ENCODE peak calls at places on chromosome 7, in eight cellular contexts. Y is transverse colon, W is stomach, M is ovary, R is tibial nerve, A is K562, F is sigmoid colon, X is suprapubic skin. C is an unnamed sample.

GRCh38 chr7:116552616-116553015 is 27.8 kb downstream of the CAV1 start:
- DNase-seq in F (no peak), M (no peak), X (no peak), Y (no peak), R (no peak), A (no peak), W (no peak), C (no peak)

GRCh38 chr7:87370660-87371180 is 25.3 kb downstream of the CROT start:
- DNase-seq in A (no peak), X (no peak), R (no peak), W (no peak), F (no peak), Y (no peak), M (no peak), C (no peak)

GRCh38 chr7:87155788-87156187 is 3.5 kb downstream of the DMTF1 start:
- DNase-seq in W (no peak), M (no peak), Y (no peak), F (no peak), A (no peak), R (no peak), X (no peak), C (no peak)

GRCh38 chr7:99404235-99404976 is 4.0 kb downstream of the PDAP1 start:
- DNase-seq in A (no peak), R (no peak), Y (no peak), W (no peak), X (no peak), M (no peak), F (no peak), C (no peak)

GRCh38 chr7:3200504-3200903 is 100.5 kb upstream of the SDK1 start:
- DNase-seq in R (no peak), Y (peak; percentile 21), X (peak; percentile 18), A (no peak), M (no peak), W (peak; percentile 32), F (peak; percentile 43), C (no peak)

GRCh38 chr7:40507166-40507565 is 372.4 kb downstream of the SUGCT start:
- DNase-seq in X (no peak), R (no peak), A (peak; percentile 9), F (no peak), M (no peak), Y (no peak), W (no peak), C (no peak)

GRCh38 chr7:125611582-125611981 is 682.0 kb upstream of the POT1 start:
- DNase-seq in F (no peak), R (no peak), M (no peak), W (no peak), X (no peak), A (no peak), Y (no peak), C (no peak)

GRCh38 chr7:101816499-101817030 is 861 bp upstream of the CUX1 start:
- DNase-seq in X (peak; percentile 58), Y (peak; percentile 64), M (peak; percentile 66), W (peak; percentile 65), R (no peak), A (peak; percentile 76), F (peak; percentile 72), C (peak; percentile 92)

GRCh38 chr7:100087055-100087750 is 1.6 kb upstream of the COPS6 start:
- DNase-seq in X (no peak), A (no peak), Y (no peak), R (no peak), M (no peak), F (no peak), W (no peak), C (no peak)

GRCh38 chr7:2968176-2968575 is 75.5 kb downstream of the CARD11 start:
- DNase-seq in W (peak; percentile 14), Y (no peak), X (peak; percentile 26), F (peak; percentile 37), M (no peak), A (no peak), R (no peak), C (peak; percentile 12)

GRCh38 chr7:159064121-159064815 is 80.4 kb downstream of the VIPR2 start:
- DNase-seq in A (no peak), F (no peak), R (no peak), X (peak; percentile 70), W (no peak), M (no peak), Y (no peak), C (no peak)

GRCh38 chr7:119397156-119397555 is 875.8 kb upstream of the KCND2 start:
- DNase-seq in A (no peak), X (no peak), M (no peak), Y (no peak), W (no peak), F (no peak), R (no peak), C (no peak)

GRCh38 chr7:140688341-140688740 is 8.2 kb upstream of the NDUFB2 start:
- DNase-seq in R (no peak), M (no peak), A (no peak), W (no peak), F (no peak), X (no peak), Y (no peak), C (no peak)

DNA sequence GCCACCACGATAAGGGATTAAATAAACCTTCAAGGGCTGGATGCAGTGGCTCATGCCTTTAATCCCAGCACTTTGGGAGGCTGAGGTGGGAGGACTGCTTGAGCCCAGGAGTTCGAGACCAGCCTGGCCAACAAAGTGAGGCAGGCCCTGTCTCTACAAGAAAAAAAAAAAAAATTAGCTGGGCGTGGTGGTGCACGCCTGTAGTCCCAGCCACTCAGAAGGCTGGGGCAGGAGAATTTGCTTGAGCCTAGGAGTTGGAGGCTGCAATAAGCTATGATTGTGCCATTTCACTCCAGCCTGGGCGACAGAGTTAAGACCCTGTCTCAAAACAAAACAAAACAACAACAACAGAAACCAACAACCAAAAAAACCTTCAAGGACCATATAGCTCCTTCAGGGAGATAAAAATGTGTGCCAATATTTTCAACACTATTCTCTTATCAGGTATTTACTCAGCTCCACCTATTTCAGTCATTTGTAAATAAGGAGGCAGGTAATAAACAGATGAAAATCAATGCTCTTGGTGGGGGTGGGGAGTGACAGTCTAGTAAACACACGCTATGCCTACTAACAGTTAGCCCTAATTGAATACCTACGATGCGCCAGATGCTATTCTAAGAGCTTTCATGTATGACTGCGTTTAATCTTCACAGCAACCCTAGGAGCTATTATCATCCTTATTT is 13.2 kb downstream of the BAIAP2L1 start:
- DNase-seq in A (no peak), W (no peak), M (no peak), Y (no peak), F (no peak), X (no peak), R (no peak), C (no peak)
- TF ChIP-seq EP300 in A (no peak), W (no peak), M (no peak), Y (no peak), F (no peak), X (no peak), R (no peak), C (no peak)

DNA sequence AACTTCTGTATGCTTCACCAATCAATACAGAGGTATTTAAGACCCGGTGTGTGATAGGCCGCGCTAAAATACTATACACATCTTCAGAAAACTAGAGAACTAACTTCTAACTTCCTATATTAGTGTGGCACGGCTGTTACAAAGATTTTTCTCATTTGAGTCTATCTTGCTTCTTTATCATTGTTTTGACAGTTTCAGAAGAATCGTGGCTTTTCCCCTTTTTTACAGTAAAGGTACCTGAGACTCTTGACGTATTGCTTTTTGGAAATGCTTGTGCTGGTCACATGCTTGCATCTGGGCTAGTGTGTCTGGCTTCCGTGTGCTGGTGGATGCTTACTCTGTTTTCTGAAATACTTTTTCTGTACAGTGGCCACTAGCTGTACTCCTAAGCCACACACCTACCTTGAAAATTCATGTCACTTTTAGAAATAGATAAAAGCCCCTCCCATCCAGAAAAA is 12.7 kb downstream of the IKZF1 start:
- DNase-seq in Y (no peak), W (no peak), X (no peak), A (no peak), R (no peak), M (no peak), F (no peak), C (no peak)
- TF ChIP-seq POLR2A in Y (no peak), W (no peak), X (no peak), A (no peak), R (no peak), M (no peak), F (no peak), C (peak; percentile 27)

GRCh38 chr7:73650524-73650923 is 17.1 kb upstream of the VPS37D start:
- DNase-seq in F (no peak), R (no peak), X (no peak), A (no peak), M (no peak), W (no peak), Y (no peak), C (no peak)

GRCh38 chr7:73646785-73647724 is 20.6 kb upstream of the VPS37D start:
- DNase-seq in M (no peak), A (no peak), R (no peak), F (no peak), Y (no peak), W (no peak), X (no peak), C (no peak)

GRCh38 chr7:73647725-73648592 is 19.7 kb upstream of the VPS37D start:
- DNase-seq in R (no peak), X (no peak), W (peak; percentile 28), Y (peak; percentile 83), A (peak; percentile 80), M (no peak), F (no peak), C (no peak)

GRCh38 chr7:73645643-73646182 is 21.4 kb upstream of the MLXIPL start:
- DNase-seq in F (no peak), Y (no peak), X (no peak), M (no peak), W (no peak), R (no peak), A (no peak), C (no peak)

DNA sequence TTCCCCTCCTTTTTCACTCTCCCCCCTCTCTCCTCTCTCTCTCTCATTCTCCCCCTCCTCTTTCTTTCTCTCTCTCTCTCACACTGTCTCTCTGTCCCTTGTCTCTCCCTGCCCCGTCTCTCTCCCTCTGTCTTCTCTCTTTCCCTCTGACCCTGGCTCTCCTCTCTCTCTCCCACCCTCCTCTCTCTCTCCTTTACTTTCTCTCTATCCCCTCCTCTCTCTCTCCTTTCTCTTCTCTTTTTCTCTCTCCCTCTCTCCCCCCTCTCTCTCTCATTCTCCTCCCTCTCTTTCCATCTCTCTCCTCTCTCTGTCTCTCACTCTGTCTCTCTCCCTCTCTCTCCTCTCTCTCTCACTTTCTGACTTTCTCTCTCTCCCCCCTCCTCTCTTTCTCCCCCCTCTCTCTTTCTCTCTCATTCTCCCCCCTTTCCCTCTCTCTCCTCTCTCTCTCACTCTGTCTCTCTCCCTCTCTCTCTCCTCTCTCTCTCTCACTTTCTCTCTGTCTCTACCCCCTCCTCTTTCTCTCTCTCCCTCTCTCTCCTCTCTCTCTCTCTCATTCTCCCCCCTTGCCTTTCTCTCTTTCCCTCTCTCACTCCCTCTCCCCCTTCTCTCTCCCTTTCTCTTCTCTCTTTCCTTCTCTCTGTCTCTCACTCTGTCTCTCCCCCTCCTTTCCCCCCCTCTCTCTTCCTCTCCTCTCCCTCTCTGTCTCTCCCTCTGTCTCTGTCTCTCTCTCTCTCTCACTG is 18.9 kb upstream of the VPS37D start:
- DNase-seq in R (no peak), Y (no peak), A (no peak), W (no peak), X (no peak), F (no peak), M (no peak), C (no peak)
- H3K27me3 ChIP-seq in R (no peaks in the 10 kb centered on the region), Y (peaks cover 40% of the 10 kb centered on the region), A (peaks cover 78% of the 10 kb centered on the region), W (peaks cover 95% of the 10 kb centered on the region), X (peaks cover 77% of the 10 kb centered on the region), F (peaks cover 65% of the 10 kb centered on the region), M (no peaks in the 10 kb centered on the region), C (peaks cover 13% of the 10 kb centered on the region)

DNA sequence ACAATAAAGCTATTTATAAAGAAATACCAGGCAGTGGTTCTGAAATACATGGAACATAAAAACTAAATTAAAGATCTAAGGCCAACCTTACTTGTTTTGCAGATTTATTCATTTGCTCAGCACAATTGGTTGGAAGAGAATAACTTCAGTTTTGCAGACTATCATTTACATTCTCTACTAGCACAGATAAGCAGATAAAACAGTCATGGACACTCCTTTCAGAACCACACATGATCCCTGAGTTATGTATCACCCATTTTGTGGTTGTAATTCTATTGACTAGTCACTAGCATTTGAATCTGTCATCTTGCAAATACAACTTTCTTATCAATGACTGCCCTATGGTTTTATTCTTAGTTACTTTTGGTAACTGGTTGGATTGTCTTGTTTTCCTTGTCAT is 45.1 kb downstream of the PRKAR2B start:
- DNase-seq in W (no peak), F (no peak), X (no peak), A (peak; percentile 55), R (no peak), M (no peak), Y (no peak), C (no peak)
- TF ChIP-seq EP300 in W (no peak), F (no peak), X (no peak), A (no peak), R (no peak), M (no peak), Y (no peak), C (no peak)

C was measured in upper lobe of left lung.